ENCODE peak calls at places on chromosome 13, in five cellular contexts. Y is GM12878, G is H1, L is HepG2, W is HEK293T. M is an unnamed sample.

GRCh38 chr13:111153977-111154332 is 38.8 kb downstream of the ARHGEF7 start:
- DNase-seq in Y (no peak), G (no peak), L (peak), W (peak), M (no peak)

GRCh38 chr13:28333204-28333900 is 161.6 kb downstream of the FLT1 start:
- DNase-seq in Y (no peak), G (no peak), L (no peak), W (no peak), M (no peak)

GRCh38 chr13:90375851-90376250 is 971.6 kb upstream of the MIR17HG start:
- DNase-seq in Y (no peak), G (no peak), L (no peak), W (no peak), M (no peak)

GRCh38 chr13:33105387-33106005 is 89.3 kb downstream of the KL start:
- DNase-seq in Y (no peak), G (no peak), L (no peak), W (no peak), M (no peak)

GRCh38 chr13:96346846-96347367 is 257.0 kb downstream of the HS6ST3 start:
- DNase-seq in Y (no peak), G (no peak), L (no peak), W (no peak), M (no peak)

GRCh38 chr13:110737555-110737954 is 24.1 kb downstream of the ING1 start:
- DNase-seq in Y (no peak), G (no peak), L (no peak), W (no peak), M (no peak)

GRCh38 chr13:80945328-80945727 is 604.4 kb upstream of the SPRY2 start:
- DNase-seq in Y (no peak), G (no peak), L (peak), W (no peak), M (peak)

GRCh38 chr13:94192576-94192975 is 286.9 kb downstream of the DCT start:
- DNase-seq in Y (no peak), G (peak), L (peak), W (peak), M (peak)

GRCh38 chr13:100890645-100891044 is 216.1 kb upstream of the TMTC4 start:
- DNase-seq in Y (no peak), G (no peak), L (no peak), W (no peak), M (no peak)

GRCh38 chr13:99686944-99687382 is 185.7 kb downstream of the TM9SF2 start:
- DNase-seq in Y (no peak), G (peak), L (no peak), W (no peak), M (peak)

GRCh38 chr13:30720470-30720869 is 14.9 kb upstream of the ALOX5AP start:
- DNase-seq in Y (peak), G (no peak), L (no peak), W (no peak), M (no peak)

GRCh38 chr13:48975101-48975925 is at the start of gene FNDC3A:
- DNase-seq in Y (no peak), G (peak), L (peak), W (peak), M (no peak)
- TF ChIP-seq SUZ12 in Y (no peak), G (no peak), L (no peak), W (no peak), M (no peak)

GRCh38 chr13:72585254-72585653 is 142.2 kb downstream of the MZT1 start:
- DNase-seq in Y (no peak), G (no peak), L (no peak), W (no peak), M (no peak)

GRCh38 chr13:72590091-72590490 is 137.3 kb downstream of the MZT1 start:
- DNase-seq in Y (no peak), G (no peak), L (no peak), W (no peak), M (no peak)

GRCh38 chr13:72586519-72586918 is 140.9 kb downstream of the MZT1 start:
- DNase-seq in Y (no peak), G (no peak), L (no peak), W (no peak), M (no peak)
- TF ChIP-seq SUZ12 in Y (no peak), G (no peak), L (no peak), W (no peak), M (no peak)

DNA sequence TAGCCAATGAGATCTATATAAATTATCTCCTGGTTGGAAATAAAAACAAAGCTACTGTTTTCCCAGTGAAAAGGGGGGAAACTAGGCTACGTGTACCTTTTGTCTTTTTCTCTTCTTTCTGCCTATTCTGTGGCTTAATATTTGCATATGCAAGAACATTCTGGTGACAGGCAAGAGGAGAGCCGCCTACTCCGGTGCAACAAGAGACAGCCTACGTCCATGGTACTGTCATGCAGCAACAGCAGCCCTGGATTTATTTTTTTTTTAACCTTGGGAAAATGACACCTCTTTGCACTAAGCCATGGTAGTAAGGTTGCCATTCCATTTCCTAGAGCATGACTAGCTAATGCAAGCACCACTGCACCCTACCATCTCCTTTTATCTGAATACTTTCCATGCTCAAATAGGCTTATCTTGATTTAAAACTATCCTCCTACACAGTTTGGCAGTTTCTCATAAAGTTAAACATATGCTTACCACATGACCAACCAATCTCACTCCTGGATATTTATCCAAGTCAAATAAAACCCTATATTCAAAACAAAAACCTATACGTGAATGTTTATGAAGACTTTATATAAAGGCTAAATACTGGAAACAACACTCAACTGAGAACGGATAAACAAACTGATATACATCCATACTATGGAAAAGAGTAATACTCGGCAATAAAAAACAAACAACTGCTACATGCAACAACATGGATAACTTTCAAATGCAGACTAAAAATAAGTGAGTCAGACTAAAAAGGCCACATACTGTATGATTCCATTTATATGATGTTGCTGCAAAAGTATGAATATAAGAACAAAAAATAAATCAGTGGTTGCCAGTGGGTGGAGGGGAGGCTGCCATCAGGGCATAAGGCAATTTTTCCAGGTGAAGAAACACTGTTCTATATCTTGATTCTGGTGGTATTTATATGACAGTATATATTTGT is 17.3 kb downstream of the NUFIP1 start:
- DNase-seq in Y (no peak), G (no peak), L (no peak), W (no peak), M (no peak)
- TF ChIP-seq SUZ12 in Y (no peak), G (no peak), L (no peak), W (no peak), M (no peak)

DNA sequence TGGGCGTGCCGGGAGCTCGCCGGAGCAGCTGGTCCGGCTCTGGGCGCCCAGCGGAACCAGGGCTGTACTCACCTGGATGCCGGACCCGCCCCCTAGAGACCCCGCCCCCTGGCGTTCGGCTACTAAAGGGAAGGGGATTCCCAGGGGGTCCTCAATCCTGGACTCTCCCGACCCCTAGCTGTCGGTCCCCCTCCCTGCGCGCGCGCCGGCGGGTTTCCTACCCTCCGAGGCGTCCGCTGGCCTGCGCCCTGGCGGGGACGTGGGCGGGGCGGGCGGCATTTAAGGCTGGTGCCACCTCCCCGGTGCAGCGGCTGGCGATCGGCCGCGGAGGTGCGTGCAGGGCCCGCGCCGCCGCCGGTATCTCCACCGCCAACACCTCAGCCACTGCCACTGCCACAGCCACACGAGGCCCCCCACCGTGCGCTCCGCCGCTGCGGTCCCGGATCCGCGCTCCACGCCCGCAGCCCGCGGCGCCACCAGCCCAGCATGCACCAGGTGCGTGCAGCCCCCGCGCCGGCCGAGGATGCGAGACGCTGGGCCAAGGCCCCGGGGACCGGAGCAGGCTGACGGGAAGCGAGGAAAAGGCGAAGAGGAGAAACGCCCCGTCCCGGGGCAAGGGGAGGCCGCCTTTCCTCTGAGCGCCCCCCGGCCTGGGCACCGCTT is at the start of gene ATP12A:
- DNase-seq in Y (no peak), G (peak), L (no peak), W (peak), M (no peak)
- TF ChIP-seq SUZ12 in Y (no peak), G (no peak), L (no peak), W (no peak), M (no peak)

M was measured in NT2/D1.